ENCODE peak calls at places on chromosomes 3 and 15, in five cellular contexts. K is stimulated activated naive CD8-positive, alpha-beta T cell treated with anti-CD3 and anti-CD28 coated beads, Interleukin-15, amount 100 ng/mL, for 72 hours; A is CD8-positive, alpha-beta T cell; V is effector memory CD4-positive, alpha-beta T cell; T is Calu3. F is an unnamed sample.

GRCh38 chr3:145953316-145953715 is 207.7 kb downstream of the PLOD2 start:
- DNase-seq in V (no peak), A (no peak), K (no peak), T (no peak), F (no peak)

GRCh38 chr15:78804391-78804792 is 6.9 kb downstream of the ADAMTS7 start:
- DNase-seq in V (no peak), A (no peak), T (no peak), K (no peak), F (no peak)

GRCh38 chr3:161977063-161977462 is 480.5 kb downstream of the OTOL1 start:
- DNase-seq in K (no peak), V (no peak), T (no peak), A (no peak), F (no peak)

GRCh38 chr3:45957606-45958005 is 14.3 kb downstream of the CXCR6 start:
- DNase-seq in K (no peak), T (no peak), A (no peak), V (no peak), F (no peak)

GRCh38 chr3:117074833-117075232 is 365.3 kb downstream of the TUSC7 start:
- DNase-seq in A (no peak), V (no peak), K (no peak), T (no peak), F (no peak)

GRCh38 chr3:190631295-190631694 is 117.4 kb downstream of the IL1RAP start:
- DNase-seq in T (no peak), V (no peak), A (no peak), K (no peak), F (no peak)

GRCh38 chr3:132006605-132007204 is 28.1 kb downstream of the CPNE4 start:
- DNase-seq in V (no peak), T (peak; percentile 78), K (no peak), A (no peak), F (no peak)

GRCh38 chr3:129313415-129313982 is 34.8 kb downstream of the HMCES start:
- DNase-seq in A (peak; percentile 62), K (peak; percentile 58), T (no peak), V (no peak), F (no peak)

GRCh38 chr15:74431645-74432044 is 2.1 kb downstream of the SEMA7A start:
- DNase-seq in T (no peak), K (no peak), A (no peak), V (no peak), F (no peak)

GRCh38 chr15:55481842-55482241 is 26.2 kb downstream of the DNAAF4 start:
- DNase-seq in K (no peak), V (no peak), A (no peak), T (no peak), F (no peak)

GRCh38 chr15:28106294-28107110 is 7.4 kb upstream of the OCA2 start:
- DNase-seq in A (no peak), K (peak; percentile 11), V (no peak), T (no peak), F (no peak)

GRCh38 chr3:151146071-151146730 is 56.8 kb downstream of the GPR171 start:
- DNase-seq in T (peak; percentile 78), K (peak; percentile 37), V (peak; percentile 4), A (peak; percentile 72), F (peak; percentile 70)

GRCh38 chr15:50889589-50889988 is 18.9 kb upstream of the AP4E1 start:
- DNase-seq in T (no peak), A (no peak), K (no peak), V (no peak), F (no peak)

GRCh38 chr3:112128843-112129727 is 4.0 kb downstream of the GCSAM start:
- DNase-seq in V (peak; percentile 7), A (peak; percentile 59), T (no peak), K (peak; percentile 29), F (no peak)

GRCh38 chr3:120561251-120562045 is 34.7 kb upstream of the NDUFB4 start:
- DNase-seq in T (peak; percentile 67), K (peak; percentile 53), A (peak; percentile 78), V (peak; percentile 23), F (no peak)

GRCh38 chr3:123732447-123732846 is 147.6 kb upstream of the HACD2 start:
- DNase-seq in V (no peak), K (no peak), A (no peak), T (peak; percentile 68), F (no peak)

GRCh38 chr3:159881208-159881607 is 107.4 kb upstream of the IL12A start:
- DNase-seq in T (no peak), A (no peak), V (no peak), K (no peak), F (no peak)

GRCh38 chr3:154862265-154862664 is 217.9 kb upstream of the MME start:
- DNase-seq in T (no peak), A (no peak), V (no peak), K (no peak), F (no peak)

GRCh38 chr15:72009207-72009606 is 108.7 kb downstream of the MYO9A start:
- DNase-seq in K (no peak), T (peak; percentile 71), A (no peak), V (no peak), F (no peak)

GRCh38 chr3:138082085-138082991 is 33.1 kb downstream of the DZIP1L start:
- DNase-seq in V (no peak), T (peak; percentile 69), A (no peak), K (peak; percentile 27), F (no peak)

GRCh38 chr3:98556164-98557130 is 24.7 kb downstream of the GPR15 start:
- DNase-seq in K (peak; percentile 82), V (peak; percentile 51), A (peak; percentile 70), T (no peak), F (no peak)

GRCh38 chr3:150439657-150440056 is 31.6 kb downstream of the TSC22D2 start:
- DNase-seq in A (no peak), K (no peak), V (no peak), T (no peak), F (no peak)

GRCh38 chr3:105865016-105865623 is 3.7 kb downstream of the CBLB start:
- DNase-seq in V (no peak), T (no peak), K (no peak), A (no peak), F (no peak)

GRCh38 chr3:129576514-129577345 is 29.7 kb downstream of the PLXND1 start:
- DNase-seq in V (peak; percentile 70), A (peak; percentile 86), T (no peak), K (peak; percentile 27), F (no peak)

GRCh38 chr15:43294091-43294706 is 27.5 kb upstream of the TGM5 start:
- DNase-seq in A (no peak), K (no peak), V (no peak), T (no peak), F (no peak)